ENCODE peak calls at places on chromosomes 6 and 20, in eight cellular contexts. H is mesothelial cell of epicardium, T is fibroblast of lung, O is glutamatergic neuron, B is Calu3, P is natural killer cell, I is chondrocyte, J is WTC11. R is an unnamed sample.

GRCh38 chr20:61608275-61609085 is 356.4 kb downstream of the CDH4 start:
- DNase-seq in H (no peak), B (peak), I (peak), O (no peak), T (peak), J (peak), P (no peak), R (no peak)

GRCh38 chr6:49551866-49552129 is 1.3 kb downstream of the C6orf141 start:
- DNase-seq in H (no peak), I (no peak), T (no peak), B (no peak), J (no peak), P (no peak), O (no peak), R (peak)

GRCh38 chr6:170243791-170244291 is 47.0 kb downstream of the DLL1 start:
- DNase-seq in T (no peak), B (no peak), H (no peak), J (no peak), P (no peak), I (no peak), O (peak), R (no peak)

GRCh38 chr20:44066645-44067606 is 120.1 kb downstream of the JPH2 start:
- DNase-seq in H (no peak), O (no peak), B (no peak), I (no peak), P (no peak), T (no peak), J (no peak), R (peak)

GRCh38 chr6:165632194-165632593 is 30.8 kb downstream of the PDE10A start:
- DNase-seq in H (no peak), J (no peak), I (no peak), T (no peak), B (no peak), O (no peak), P (no peak), R (no peak)

GRCh38 chr6:131015630-131016263 is 47.3 kb downstream of the EPB41L2 start:
- DNase-seq in B (no peak), J (no peak), P (no peak), H (no peak), O (no peak), I (no peak), T (peak), R (no peak)

GRCh38 chr6:159125014-159125609 is 44.1 kb upstream of the FNDC1 start:
- DNase-seq in T (no peak), B (no peak), I (no peak), O (no peak), J (no peak), P (no peak), H (no peak), R (no peak)

GRCh38 chr20:32595143-32595542 is 10.0 kb upstream of the NOL4L start:
- DNase-seq in H (no peak), T (no peak), B (no peak), P (no peak), J (no peak), I (no peak), O (no peak), R (no peak)

GRCh38 chr6:66628917-66629316 is 921.9 kb upstream of the EYS start:
- DNase-seq in T (no peak), O (no peak), I (no peak), B (no peak), J (no peak), P (no peak), H (no peak), R (no peak)

GRCh38 chr6:135935951-135936601 is 84.6 kb downstream of the PDE7B start:
- DNase-seq in T (peak), J (no peak), I (no peak), B (no peak), O (no peak), P (no peak), H (no peak), R (no peak)

GRCh38 chr6:5781966-5782556 is 224.7 kb downstream of the NRN1 start:
- DNase-seq in T (no peak), I (no peak), P (no peak), J (no peak), H (no peak), O (no peak), B (no peak), R (no peak)

GRCh38 chr20:63406011-63406410 is 44.9 kb upstream of the CHRNA4 start:
- DNase-seq in T (no peak), H (no peak), P (no peak), J (no peak), O (no peak), I (no peak), B (no peak), R (no peak)

GRCh38 chr6:15501806-15502450 is 160.9 kb downstream of the DTNBP1 start:
- DNase-seq in O (no peak), T (peak), B (no peak), J (no peak), H (no peak), I (peak), P (no peak), R (no peak)

GRCh38 chr6:42279966-42280629 is 62.4 kb upstream of the MRPS10 start:
- DNase-seq in I (no peak), P (no peak), O (no peak), H (no peak), B (no peak), T (peak), J (no peak), R (no peak)

GRCh38 chr20:49278817-49279676 is 1.2 kb upstream of the ZNFX1 start:
- DNase-seq in P (no peak), I (no peak), J (no peak), B (no peak), O (peak), H (no peak), T (no peak), R (no peak)

GRCh38 chr6:158316022-158316421 is 3.8 kb downstream of the TULP4 start:
- DNase-seq in H (no peak), P (no peak), O (no peak), T (peak), B (no peak), J (no peak), I (no peak), R (no peak)

GRCh38 chr6:109260126-109260525 is 122.1 kb downstream of the CD164 start:
- DNase-seq in O (no peak), J (no peak), P (no peak), H (no peak), I (no peak), T (peak), B (no peak), R (no peak)

GRCh38 chr20:63857751-63858392 is 3.4 kb upstream of the ABHD16B start:
- DNase-seq in T (no peak), H (no peak), I (no peak), J (no peak), B (no peak), O (no peak), P (no peak), R (no peak)

GRCh38 chr20:47785900-47786762 is 850 bp upstream of the SULF2 start:
- DNase-seq in O (peak), I (no peak), H (peak), J (peak), B (peak), P (no peak), T (peak), R (peak)

GRCh38 chr6:28349892-28350737 is at the start of gene ZKSCAN3:
- DNase-seq in J (peak), T (peak), I (no peak), H (peak), B (peak), P (peak), O (peak), R (peak)

GRCh38 chr6:157706883-157707282 is 116.2 kb upstream of the SNX9 start:
- DNase-seq in H (no peak), T (no peak), I (no peak), B (no peak), J (no peak), P (no peak), O (no peak), R (no peak)

GRCh38 chr20:43955244-43956191 is 40.9 kb downstream of the TOX2 start:
- DNase-seq in H (no peak), O (no peak), T (peak), J (no peak), I (no peak), B (peak), P (peak), R (peak)

GRCh38 chr6:117555882-117556498 is 46.3 kb downstream of the GOPC start:
- DNase-seq in O (peak), J (peak), P (peak), T (no peak), H (no peak), B (peak), I (no peak), R (no peak)

GRCh38 chr6:147805155-147805554 is 296.7 kb downstream of the SAMD5 start:
- DNase-seq in I (no peak), P (no peak), J (no peak), B (no peak), H (no peak), O (no peak), T (no peak), R (no peak)

GRCh38 chr6:37990762-37991525 is 171.4 kb downstream of the ZFAND3 start:
- DNase-seq in B (no peak), H (no peak), O (no peak), I (no peak), J (no peak), P (no peak), T (peak), R (no peak)

DNA sequence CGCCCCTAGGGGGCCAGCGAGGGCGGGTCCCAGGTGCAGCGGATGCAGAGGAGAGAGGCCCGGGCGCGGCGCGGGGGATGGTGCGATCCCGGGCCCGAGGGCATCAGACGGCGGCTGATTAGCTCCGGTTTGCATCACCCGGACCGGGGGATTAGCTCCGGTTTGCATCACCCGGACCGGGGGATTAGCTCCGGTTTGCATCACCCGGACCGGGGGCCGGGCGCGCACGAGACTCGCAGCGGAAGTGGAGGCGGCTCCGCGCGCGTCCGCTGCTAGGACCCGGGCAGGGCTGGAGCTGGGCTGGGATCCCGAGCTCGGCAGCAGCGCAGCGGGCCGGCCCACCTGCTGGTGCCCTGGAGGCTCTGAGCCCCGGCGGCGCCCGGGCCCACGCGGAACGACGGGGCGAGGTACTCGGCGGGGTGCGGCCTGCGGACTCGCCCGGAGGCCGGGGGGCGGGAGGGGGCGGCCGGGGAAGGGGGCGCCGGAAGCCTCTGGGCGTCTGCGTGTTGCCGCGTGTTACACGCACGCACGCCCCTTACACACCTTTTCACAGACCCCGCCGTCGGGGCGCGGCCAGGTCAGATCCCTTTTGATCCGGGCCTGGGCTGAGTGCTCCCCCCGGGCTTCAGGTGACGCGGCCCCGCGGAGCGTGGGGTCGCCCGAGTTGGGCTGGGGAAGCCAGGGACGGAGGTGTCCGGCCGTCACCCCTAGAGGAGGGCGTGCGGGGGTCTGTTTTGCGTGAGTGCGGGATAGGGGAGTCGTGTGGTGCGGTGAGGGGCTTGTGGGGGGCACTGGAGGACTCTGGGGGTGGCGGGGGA is 412 bp downstream of the TRIB3 start:
- DNase-seq in B (peak), O (peak), J (peak), H (no peak), I (no peak), P (peak), T (peak), R (peak)
- TF ChIP-seq CTCF in B (no peak), O (no peak), J (no peak), H (no peak), I (peak), P (no peak), T (no peak), R (no peak)

GRCh38 chr6:154928325-154928922 is 66.7 kb upstream of the TIAM2 start:
- DNase-seq in B (peak), H (no peak), P (peak), I (no peak), O (peak), J (peak), T (peak), R (peak)
- TF ChIP-seq CTCF in B (peak), H (peak), P (peak), I (peak), O (peak), J (peak), T (peak), R (peak)

DNA sequence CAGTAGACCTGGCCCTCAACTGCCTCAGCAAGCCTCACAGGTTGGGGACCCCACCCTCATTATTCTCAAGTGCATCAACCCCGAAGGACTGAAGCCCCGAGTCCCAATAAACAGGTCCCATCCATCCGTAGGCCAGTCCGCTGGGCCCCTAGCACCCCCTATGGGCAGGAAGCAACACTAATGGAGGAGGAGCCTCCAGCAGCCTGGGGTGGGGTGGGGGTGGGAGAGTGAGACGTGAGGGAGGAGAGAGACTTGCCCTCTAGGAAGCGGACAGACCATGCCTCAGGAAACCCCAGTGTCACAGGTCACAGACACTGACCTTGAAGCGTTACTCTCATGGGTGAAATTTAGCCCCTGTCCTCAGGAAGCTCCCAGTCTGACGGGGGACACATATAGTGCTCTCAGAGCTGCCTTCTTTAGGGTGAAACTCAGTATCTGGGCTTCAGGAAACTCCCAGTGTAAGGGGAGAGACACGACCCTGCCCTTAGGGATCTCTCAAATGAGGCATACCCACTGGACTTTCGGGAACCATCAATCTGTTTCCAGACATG is 125.9 kb downstream of the MRPL14 start:
- DNase-seq in P (no peak), H (no peak), T (no peak), O (no peak), J (peak), B (peak), I (peak), R (peak)
- TF ChIP-seq CTCF in P (no peak), H (no peak), T (peak), O (peak), J (peak), B (peak), I (peak), R (peak)

GRCh38 chr6:35730745-35731413 is 6.0 kb upstream of the ARMC12 start:
- DNase-seq in J (no peak), I (no peak), O (no peak), H (no peak), T (no peak), B (no peak), P (no peak), R (no peak)

GRCh38 chr6:35729722-35730121 is 7.1 kb upstream of the ARMC12 start:
- DNase-seq in J (no peak), O (no peak), B (no peak), H (no peak), T (no peak), P (no peak), I (no peak), R (no peak)

GRCh38 chr6:35731414-35731735 is 5.5 kb upstream of the ARMC12 start:
- DNase-seq in B (peak), P (peak), T (peak), H (peak), J (peak), O (peak), I (peak), R (peak)

GRCh38 chr6:35733633-35734032 is 3.2 kb upstream of the ARMC12 start:
- DNase-seq in J (no peak), O (no peak), H (no peak), B (no peak), I (no peak), P (no peak), T (no peak), R (no peak)

GRCh38 chr6:35731736-35732532 is 4.9 kb upstream of the ARMC12 start:
- DNase-seq in T (peak), J (peak), I (peak), B (peak), H (peak), O (peak), P (peak), R (peak)
- TF ChIP-seq CTCF in T (no peak), J (no peak), I (peak), B (no peak), H (no peak), O (no peak), P (no peak), R (no peak)

GRCh38 chr6:77264970-77265369 is 198.3 kb downstream of the HTR1B start:
- DNase-seq in J (peak), I (no peak), H (no peak), T (no peak), P (no peak), B (no peak), O (no peak), R (no peak)
- TF ChIP-seq CTCF in J (peak), I (peak), H (no peak), T (no peak), P (no peak), B (no peak), O (peak), R (no peak)